ENCODE peak calls at places on chromosomes 3 and 15, in ten cellular contexts. P is GM19239; T is M059J; N is anterior cingulate cortex; W is Ammon's horn; F is GM12865; V is HTR-8/SVneo; D is heart left ventricle; U is stimulated activated CD4-positive, alpha-beta T cell treated with anti-CD3 and anti-CD28 coated beads, Interleukin-2, amount 100 ng/mL, for 48 hours; Z is NCI-H2029. E is an unnamed sample.

GRCh38 chr15:78038585-78039247 is 38.8 kb downstream of the TBC1D2B start:
- DNase-seq in V (no peak), D (no peak), U (no peak), W (no peak), Z (no peak), P (no peak), F (no peak), T (no peak), N (no peak), E (no peak)

GRCh38 chr3:172512363-172512762 is 10.9 kb downstream of the TNFSF10 start:
- DNase-seq in P (no peak), Z (no peak), V (no peak), F (peak), W (peak), U (peak), D (peak), N (peak), T (no peak), E (peak)

GRCh38 chr3:143998266-143998665 is 26.6 kb downstream of the DIPK2A start:
- DNase-seq in Z (no peak), W (peak), V (peak), F (peak), N (no peak), T (peak), U (no peak), D (no peak), P (no peak), E (peak)

GRCh38 chr3:157101470-157101869 is 58.5 kb downstream of the CCNL1 start:
- DNase-seq in Z (no peak), W (no peak), T (no peak), V (no peak), D (no peak), N (no peak), U (no peak), F (no peak), P (no peak), E (no peak)

GRCh38 chr3:128297401-128298138 is 144.3 kb downstream of the EEFSEC start:
- DNase-seq in P (no peak), F (no peak), W (no peak), Z (peak), N (no peak), U (no peak), T (peak), D (no peak), V (peak), E (no peak)

GRCh38 chr3:103712320-103713008 is 1277.6 kb downstream of the ZPLD1 start:
- DNase-seq in V (no peak), W (no peak), D (no peak), Z (no peak), F (no peak), T (peak), N (no peak), U (no peak), P (no peak), E (peak)

GRCh38 chr3:28906561-28907310 is 374.1 kb upstream of the RBMS3 start:
- DNase-seq in Z (no peak), W (no peak), D (no peak), U (no peak), P (no peak), T (peak), V (no peak), F (no peak), N (no peak), E (no peak)

GRCh38 chr3:107958151-107958550 is 132.7 kb downstream of the CD47 start:
- DNase-seq in V (no peak), Z (no peak), D (no peak), U (no peak), W (no peak), P (no peak), F (no peak), N (no peak), T (no peak), E (no peak)

GRCh38 chr15:75508741-75509532 is 57.4 kb upstream of the SIN3A start:
- DNase-seq in P (no peak), V (no peak), D (no peak), T (peak), W (peak), Z (no peak), N (no peak), U (no peak), F (peak), E (peak)

GRCh38 chr15:69127226-69127625 is 33.2 kb upstream of the GLCE start:
- DNase-seq in V (no peak), N (no peak), F (no peak), U (no peak), P (no peak), W (no peak), Z (no peak), T (no peak), D (no peak), E (no peak)

GRCh38 chr3:120448707-120449650 is 1.8 kb downstream of the FSTL1 start:
- DNase-seq in T (peak), P (no peak), V (no peak), D (no peak), N (no peak), F (no peak), Z (no peak), W (no peak), U (no peak), E (peak)

GRCh38 chr15:25611603-25612002 is 172.8 kb upstream of the UBE3A start:
- DNase-seq in P (no peak), T (no peak), D (no peak), U (no peak), W (peak), N (no peak), Z (no peak), V (no peak), F (no peak), E (no peak)

GRCh38 chr3:170410428-170411029 is 8.1 kb upstream of the CLDN11 start:
- DNase-seq in V (peak), P (no peak), Z (no peak), U (no peak), F (peak), N (no peak), D (no peak), T (peak), W (peak), E (peak)

GRCh38 chr3:151085227-151085888 is at the start of gene MED12L:
- DNase-seq in T (peak), F (peak), P (peak), W (peak), N (peak), U (peak), D (peak), V (peak), Z (peak), E (peak)

GRCh38 chr3:51974963-51975856 is at the start of gene ABHD14A:
- DNase-seq in U (peak), Z (peak), N (peak), F (peak), V (peak), W (peak), T (peak), P (peak), D (peak), E (peak)

GRCh38 chr15:27365441-27365840 is 394.5 kb downstream of the GABRG3 start:
- DNase-seq in U (no peak), T (no peak), F (no peak), V (no peak), D (no peak), W (no peak), P (no peak), Z (no peak), N (no peak), E (no peak)

GRCh38 chr3:14548321-14548729 is 8.2 kb upstream of the GRIP2 start:
- DNase-seq in U (peak), Z (peak), F (peak), V (peak), W (peak), T (peak), P (peak), D (peak), N (peak), E (peak)

GRCh38 chr3:138625707-138626365 is 17.3 kb downstream of the FAIM start:
- DNase-seq in N (no peak), T (peak), D (no peak), U (no peak), Z (no peak), W (peak), F (no peak), P (no peak), V (peak), E (peak)

GRCh38 chr3:157107644-157108133 is 52.3 kb downstream of the CCNL1 start:
- DNase-seq in F (no peak), D (no peak), W (no peak), Z (no peak), U (no peak), P (no peak), V (no peak), T (no peak), N (no peak), E (no peak)

GRCh38 chr3:148078659-148079058 is 619.0 kb upstream of the AGTR1 start:
- DNase-seq in V (no peak), N (no peak), F (no peak), T (no peak), Z (no peak), D (no peak), P (no peak), W (no peak), U (no peak), E (no peak)

GRCh38 chr3:123123716-123124616 is 57.1 kb downstream of the PDIA5 start:
- DNase-seq in D (peak), V (no peak), T (no peak), W (no peak), F (no peak), P (no peak), U (no peak), Z (no peak), N (no peak), E (no peak)

GRCh38 chr15:62486041-62486440 is 321.0 kb upstream of the C2CD4B start:
- DNase-seq in F (no peak), P (no peak), V (no peak), N (no peak), U (no peak), T (no peak), Z (no peak), W (no peak), D (no peak), E (peak)

GRCh38 chr3:124364230-124365022 is 365.8 kb upstream of the UMPS start:
- DNase-seq in D (no peak), N (no peak), T (no peak), U (no peak), P (no peak), V (no peak), Z (no peak), W (no peak), F (no peak), E (no peak)

GRCh38 chr3:58419782-58420512 is 13.7 kb downstream of the PDHB start:
- DNase-seq in V (no peak), W (no peak), D (no peak), N (no peak), Z (no peak), P (no peak), T (peak), U (no peak), F (peak), E (peak)

GRCh38 chr3:123244128-123244527 is 42.4 kb downstream of the SEC22A start:
- DNase-seq in F (no peak), Z (no peak), U (no peak), D (no peak), V (no peak), N (no peak), P (no peak), W (no peak), T (no peak), E (peak)

GRCh38 chr3:65902304-65902793 is 136.4 kb downstream of the MAGI1 start:
- DNase-seq in N (no peak), U (no peak), F (peak), P (no peak), T (no peak), D (no peak), V (no peak), W (no peak), Z (peak), E (peak)

GRCh38 chr15:47194718-47195117 is 522.6 kb upstream of the SEMA6D start:
- DNase-seq in Z (no peak), N (no peak), T (peak), U (no peak), D (no peak), F (peak), W (peak), V (no peak), P (no peak), E (peak)

GRCh38 chr15:57296473-57297162 is 79.7 kb upstream of the CGNL1 start:
- DNase-seq in D (no peak), U (no peak), N (no peak), P (no peak), Z (no peak), F (no peak), T (no peak), W (no peak), V (no peak), E (no peak)

GRCh38 chr3:297585-297984 is 101.0 kb downstream of the CHL1 start:
- DNase-seq in T (no peak), W (no peak), Z (peak), N (no peak), D (no peak), F (no peak), U (no peak), V (no peak), P (no peak), E (no peak)

GRCh38 chr3:38002940-38003339 is 12.4 kb downstream of the VILL start:
- DNase-seq in T (no peak), U (no peak), N (no peak), D (no peak), W (no peak), F (no peak), V (no peak), P (no peak), Z (no peak), E (no peak)

GRCh38 chr3:39362177-39362576 is 21.0 kb upstream of the SLC25A38 start:
- DNase-seq in F (no peak), N (no peak), P (no peak), U (no peak), W (no peak), V (no peak), D (no peak), Z (peak), T (no peak), E (no peak)

GRCh38 chr15:100900136-100900894 is 18.8 kb upstream of the LRRK1 start:
- DNase-seq in U (no peak), V (no peak), P (no peak), D (no peak), T (no peak), N (no peak), Z (no peak), W (no peak), F (no peak), E (no peak)